ENCODE peak calls at places on chromosome X, in six cellular contexts. A, V, B, C, X and G are unnamed samples.

GRCh38 chrX:150704030-150704613 is 10.9 kb downstream of the MTMR1 start:
- DNase-seq in A (no peak), V (peak; percentile 81), B (no peak), C (no peak), X (no peak), G (no peak)

GRCh38 chrX:10756365-10756915 is 136.1 kb upstream of the MID1 start:
- DNase-seq in A (peak; percentile 44), V (peak; percentile 85), B (no peak), C (no peak), X (peak; percentile 28), G (no peak)

GRCh38 chrX:46617906-46618305 is 44.3 kb downstream of the CHST7 start:
- DNase-seq in A (no peak), V (no peak), B (no peak), C (no peak), X (no peak), G (no peak)

GRCh38 chrX:24479924-24480722 is 15.0 kb downstream of the PDK3 start:
- DNase-seq in A (no peak), V (no peak), B (peak; percentile 80), C (no peak), X (no peak), G (peak; percentile 7)

GRCh38 chrX:68693481-68694410 is 46.3 kb downstream of the STARD8 start:
- DNase-seq in A (peak; percentile 71), V (peak; percentile 73), B (no peak), C (peak; percentile 86), X (peak; percentile 71), G (peak; percentile 90)

GRCh38 chrX:46979340-46979739 is 67.1 kb downstream of the JADE3 start:
- DNase-seq in A (no peak), V (peak; percentile 74), B (no peak), C (no peak), X (no peak), G (no peak)

GRCh38 chrX:10628906-10629305 is 8.5 kb upstream of the MID1 start:
- DNase-seq in A (no peak), V (no peak), B (no peak), C (no peak), X (no peak), G (no peak)

GRCh38 chrX:1554469-1555210 is 17.7 kb upstream of the P2RY8 start:
- DNase-seq in A (no peak), V (no peak), B (peak; percentile 80), C (no peak), X (no peak), G (no peak)

GRCh38 chrX:109911046-109911445 is 91.9 kb upstream of the TMEM164 start:
- DNase-seq in A (no peak), V (peak; percentile 13), B (no peak), C (no peak), X (no peak), G (no peak)

GRCh38 chrX:1914606-1915365 is 299.9 kb downstream of the ASMT start:
- DNase-seq in A (no peak), V (no peak), B (no peak), C (no peak), X (no peak), G (no peak)

GRCh38 chrX:1325515-1326116 is 11.0 kb upstream of the IL3RA start:
- DNase-seq in A (no peak), V (no peak), B (no peak), C (no peak), X (no peak), G (no peak)

GRCh38 chrX:69362354-69362753 is 141.8 kb upstream of the NALF2 start:
- DNase-seq in A (no peak), V (peak; percentile 43), B (no peak), C (no peak), X (no peak), G (no peak)

GRCh38 chrX:8897259-8897658 is 96.1 kb upstream of the FAM9A start:
- DNase-seq in A (no peak), V (peak; percentile 56), B (no peak), C (no peak), X (no peak), G (no peak)

GRCh38 chrX:63713510-63713909 is 71.5 kb downstream of the ARHGEF9 start:
- DNase-seq in A (no peak), V (peak; percentile 15), B (no peak), C (no peak), X (peak; percentile 10), G (peak; percentile 49)

GRCh38 chrX:81201692-81202412 is at the start of the genes HMGN5 and SH3BGRL:
- DNase-seq in A (peak; percentile 90), V (peak; percentile 92), B (peak; percentile 76), C (peak; percentile 54), X (peak; percentile 90), G (peak; percentile 84)

GRCh38 chrX:132631579-132632232 is 142.9 kb upstream of the MBNL3 start:
- DNase-seq in A (peak; percentile 30), V (peak; percentile 46), B (peak; percentile 29), C (peak; percentile 10), X (no peak), G (no peak)

GRCh38 chrX:23902419-23902818 is 5.3 kb downstream of the APOO start:
- DNase-seq in A (peak; percentile 78), V (peak; percentile 72), B (peak; percentile 28), C (peak; percentile 11), X (no peak), G (no peak)

GRCh38 chrX:38117485-38117884 is 103.2 kb downstream of the SRPX start:
- DNase-seq in A (no peak), V (peak; percentile 19), B (no peak), C (no peak), X (no peak), G (no peak)

GRCh38 chrX:24877854-24878650 is 137.7 kb downstream of the ARX start:
- DNase-seq in A (peak; percentile 51), V (no peak), B (no peak), C (no peak), X (no peak), G (no peak)

GRCh38 chrX:10582215-10582733 is 38.1 kb downstream of the MID1 start:
- DNase-seq in A (no peak), V (peak; percentile 31), B (no peak), C (peak; percentile 20), X (no peak), G (no peak)

GRCh38 chrX:68947882-68948605 is 119.2 kb downstream of the EFNB1 start:
- DNase-seq in A (no peak), V (no peak), B (no peak), C (peak; percentile 20), X (no peak), G (no peak)

GRCh38 chrX:68511255-68511654 is 12.4 kb downstream of the YIPF6 start:
- DNase-seq in A (peak; percentile 66), V (peak; percentile 62), B (peak; percentile 14), C (peak; percentile 29), X (peak; percentile 25), G (no peak)

GRCh38 chrX:130125090-130125489 is 14.8 kb upstream of the ELF4 start:
- DNase-seq in A (peak; percentile 51), V (peak; percentile 58), B (no peak), C (no peak), X (no peak), G (peak; percentile 80)

GRCh38 chrX:29580560-29580959 is 634.8 kb upstream of the MAGEB2 start:
- DNase-seq in A (no peak), V (no peak), B (no peak), C (no peak), X (no peak), G (no peak)

DNA sequence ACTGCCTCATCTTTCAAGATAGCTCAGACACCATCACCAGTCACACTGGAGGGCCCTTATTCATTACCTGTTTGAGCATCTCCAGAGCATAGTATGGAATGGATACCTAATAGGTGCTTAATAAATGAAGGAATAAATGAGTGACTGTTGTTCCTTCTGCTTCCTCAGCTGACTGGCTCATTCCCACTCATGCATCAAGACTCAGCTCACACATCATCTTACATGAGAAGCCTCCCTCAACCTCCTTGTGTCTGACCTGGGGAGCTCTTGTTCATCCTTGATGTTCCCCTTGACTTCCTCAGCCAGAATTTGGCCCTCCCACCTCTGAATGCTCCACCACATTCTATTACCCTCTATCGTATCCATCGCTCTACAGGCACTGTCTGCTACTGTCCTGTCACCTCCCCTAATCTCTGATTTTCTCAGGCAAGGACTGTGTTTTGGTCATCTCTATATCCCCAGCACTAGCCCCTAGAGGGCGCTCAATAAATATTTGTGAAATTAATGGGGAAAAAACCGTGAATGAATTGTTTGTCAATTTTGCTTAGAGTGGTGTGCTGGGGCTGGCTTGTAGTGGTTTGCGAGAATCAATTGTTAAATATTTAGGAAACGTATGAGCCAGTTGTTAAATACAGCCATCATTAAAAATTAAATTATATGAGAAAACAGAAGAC is 88.3 kb downstream of the NHSL2 start:
- DNase-seq in A (no peak), V (peak; percentile 51), B (peak; percentile 17), C (peak; percentile 42), X (peak; percentile 58), G (no peak)
- H3K9me3 ChIP-seq in A (no peaks in the 10 kb centered on the region), V (no peaks in the 10 kb centered on the region), B (no peaks in the 10 kb centered on the region), C (no peaks in the 10 kb centered on the region), X (no peaks in the 10 kb centered on the region), G (no peaks in the 10 kb centered on the region)

GRCh38 chrX:22538581-22538980 is 265.9 kb downstream of the CBLL2 start:
- DNase-seq in A (no peak), V (peak; percentile 14), B (no peak), C (no peak), X (no peak), G (no peak)

GRCh38 chrX:22541926-22542325 is 269.2 kb downstream of the CBLL2 start:
- DNase-seq in A (no peak), V (no peak), B (no peak), C (no peak), X (no peak), G (no peak)

DNA sequence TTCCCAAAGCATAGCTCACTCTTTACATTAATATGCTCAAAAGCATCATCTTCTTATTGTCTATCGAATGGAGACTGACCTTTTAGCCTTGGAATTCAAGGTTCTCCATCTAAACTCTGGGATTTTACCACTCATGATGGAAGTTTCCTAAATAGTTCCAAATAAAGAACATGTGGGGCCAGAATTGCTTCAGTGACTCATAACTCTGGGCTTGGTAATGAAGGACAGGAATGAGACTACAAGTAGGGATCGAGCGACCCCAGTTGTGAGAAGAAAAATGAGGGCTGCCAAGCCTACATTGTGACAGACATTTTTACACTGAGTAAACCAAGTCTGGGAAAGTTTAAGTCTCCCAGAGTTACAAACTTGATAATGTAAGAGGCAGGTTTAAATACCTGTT is 269.9 kb downstream of the CBLL2 start:
- DNase-seq in A (no peak), V (peak; percentile 20), B (no peak), C (no peak), X (no peak), G (no peak)
- H3K27ac ChIP-seq in A (no peak overlapping the region), V (no peak overlapping the region), B (no peak overlapping the region), C (no peak overlapping the region), X (no peak overlapping the region), G (no peak overlapping the region)

GRCh38 chrX:74018253-74018652 is 285.7 kb upstream of the ZCCHC13 start:
- DNase-seq in A (no peak), V (no peak), B (no peak), C (no peak), X (no peak), G (no peak)
- H3K9me3 ChIP-seq in A (no peaks in the 10 kb centered on the region), V (no peaks in the 10 kb centered on the region), B (no peaks in the 10 kb centered on the region), C (no peaks in the 10 kb centered on the region), X (no peaks in the 10 kb centered on the region), G (no peaks in the 10 kb centered on the region)

DNA sequence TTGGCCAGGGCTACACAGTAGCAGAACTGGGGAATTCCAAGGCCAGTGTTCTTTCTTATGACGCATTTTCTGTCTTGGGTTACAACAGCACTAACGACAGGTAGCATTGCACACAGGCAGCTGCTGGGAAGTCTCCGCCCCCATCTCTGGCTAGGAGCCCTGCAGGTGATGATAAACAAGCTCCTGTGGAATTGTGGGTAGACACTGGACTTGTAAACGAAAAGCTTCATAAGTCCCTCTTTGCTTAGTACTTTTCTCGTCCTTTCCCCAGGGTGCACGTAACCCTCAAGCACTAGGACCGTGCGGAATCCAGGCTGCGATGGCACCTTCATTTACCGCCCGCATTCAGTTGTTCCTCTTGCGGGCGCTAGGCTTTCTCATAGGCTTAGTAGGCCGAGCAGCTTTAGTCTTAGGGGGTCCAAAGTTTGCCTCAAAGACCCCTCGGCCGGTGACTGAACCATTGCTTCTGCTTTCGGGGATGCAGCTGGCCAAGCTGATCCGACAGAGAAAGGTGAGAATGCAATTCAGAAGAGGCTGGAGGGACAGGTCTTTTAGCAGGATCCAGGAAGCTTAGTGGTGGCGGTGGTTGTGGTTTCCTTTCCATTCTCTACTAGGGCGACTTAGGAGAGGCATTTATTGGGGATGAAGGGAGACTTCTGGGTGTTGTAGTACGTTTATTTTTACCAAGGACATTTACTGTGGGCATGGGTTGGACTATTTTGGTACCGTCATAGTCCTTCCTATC is at the start of gene FAAH2:
- DNase-seq in A (peak; percentile 87), V (no peak), B (peak; percentile 46), C (peak; percentile 2), X (peak; percentile 20), G (no peak)
- H3K27ac ChIP-seq in A (peak within 1 kb of the TSS; percentile 90), V (no peak within 1 kb of the TSS), B (peak within 1 kb of the TSS; percentile 31), C (peak within 1 kb of the TSS; percentile 33), X (no peak within 1 kb of the TSS), G (no peak within 1 kb of the TSS)